ENCODE peak calls at places on chromosomes 4 and X, in six cellular contexts. E, J, O, X, R and Y are unnamed samples.

GRCh38 chr4:75990129-75990528 is 616 bp downstream of the SDAD1 start:
- DNase-seq in E (no peak), R (no peak), O (no peak), J (peak; percentile 55), X (no peak), Y (peak; percentile 17)

GRCh38 chrX:8755116-8755515 is 23.2 kb upstream of the ANOS1 start:
- DNase-seq in O (no peak), X (no peak), E (no peak), J (no peak), R (no peak), Y (no peak)

GRCh38 chr4:166252487-166253402 is 379.7 kb downstream of the TLL1 start:
- DNase-seq in E (peak; percentile 38), X (peak; percentile 44), R (no peak), J (peak; percentile 24), O (peak; percentile 37), Y (peak; percentile 61)

GRCh38 chr4:53306729-53307128 is 59.1 kb downstream of the SCFD2 start:
- DNase-seq in E (no peak), R (no peak), J (peak; percentile 92), X (no peak), O (no peak), Y (no peak)

GRCh38 chr4:105058177-105058812 is 88.4 kb upstream of the TET2 start:
- DNase-seq in O (no peak), J (peak; percentile 49), R (no peak), E (no peak), X (no peak), Y (peak; percentile 55)

GRCh38 chr4:96352051-96352517 is 512.2 kb downstream of the PDHA2 start:
- DNase-seq in E (peak; percentile 36), O (peak; percentile 13), X (peak; percentile 49), R (no peak), J (peak; percentile 5), Y (peak; percentile 63)

GRCh38 chr4:113707013-113707412 is 54.5 kb downstream of the CAMK2D start:
- DNase-seq in R (no peak), O (no peak), E (no peak), J (peak; percentile 69), X (no peak), Y (peak; percentile 29)

GRCh38 chrX:9651737-9652136 is 113.9 kb downstream of the GPR143 start:
- DNase-seq in J (no peak), O (no peak), X (peak; percentile 31), R (no peak), E (no peak), Y (no peak)

GRCh38 chr4:86496094-86497060 is 97.7 kb upstream of the PTPN13 start:
- DNase-seq in R (no peak), X (peak; percentile 45), O (peak; percentile 72), J (peak; percentile 57), E (peak; percentile 49), Y (peak; percentile 69)

GRCh38 chr4:94253036-94253435 is 45.4 kb downstream of the SMARCAD1 start:
- DNase-seq in R (no peak), O (no peak), J (peak; percentile 19), E (no peak), X (no peak), Y (peak; percentile 7)

GRCh38 chrX:150219374-150220185 is 143.5 kb upstream of the MAMLD1 start:
- DNase-seq in X (no peak), J (peak; percentile 85), E (no peak), O (no peak), R (no peak), Y (no peak)

GRCh38 chrX:68177542-68177941 is 255.8 kb downstream of the OPHN1 start:
- DNase-seq in J (peak; percentile 82), R (no peak), E (no peak), O (no peak), X (no peak), Y (peak; percentile 22)

GRCh38 chr4:118557298-118557851 is 127.8 kb upstream of the METTL14 start:
- DNase-seq in X (no peak), E (no peak), O (no peak), R (no peak), J (peak; percentile 68), Y (peak; percentile 34)

GRCh38 chrX:65517923-65518322 is 16.7 kb downstream of the LAS1L start:
- DNase-seq in X (no peak), O (no peak), E (no peak), J (no peak), R (no peak), Y (no peak)

GRCh38 chr4:118729287-118730286 is 44.4 kb downstream of the METTL14 start:
- DNase-seq in X (no peak), O (no peak), R (no peak), J (peak; percentile 72), E (no peak), Y (peak; percentile 65)

GRCh38 chr4:74944354-74944793 is 11.5 kb downstream of the PARM1 start:
- DNase-seq in E (no peak), O (peak; percentile 43), J (no peak), R (no peak), X (no peak), Y (no peak)

GRCh38 chrX:13013353-13014110 is 30.9 kb downstream of the FAM9C start:
- DNase-seq in X (peak; percentile 42), R (no peak), J (peak; percentile 21), E (no peak), O (peak; percentile 61), Y (peak; percentile 72)

GRCh38 chrX:45623266-45623665 is 422.6 kb upstream of the DIPK2B start:
- DNase-seq in E (no peak), R (no peak), O (peak; percentile 24), J (peak; percentile 96), X (no peak), Y (peak; percentile 75)

GRCh38 chrX:140091276-140091886 is 126.1 kb upstream of the CXorf66 start:
- DNase-seq in E (peak; percentile 48), J (no peak), O (peak; percentile 37), R (peak; percentile 51), X (peak; percentile 41), Y (peak; percentile 0)

GRCh38 chr4:141132689-141133145 is 552 bp downstream of the RNF150 start:
- DNase-seq in O (peak; percentile 67), R (no peak), J (no peak), E (peak; percentile 73), X (peak; percentile 42), Y (peak; percentile 20)

GRCh38 chr4:3324093-3324815 is 31.4 kb downstream of the RGS12 start:
- DNase-seq in R (no peak), X (peak; percentile 8), O (no peak), E (peak; percentile 42), J (no peak), Y (no peak)

GRCh38 chrX:18899796-18900380 is 84.0 kb downstream of the PHKA2 start:
- DNase-seq in E (no peak), X (no peak), R (no peak), J (peak; percentile 11), O (peak; percentile 29), Y (peak; percentile 24)

DNA sequence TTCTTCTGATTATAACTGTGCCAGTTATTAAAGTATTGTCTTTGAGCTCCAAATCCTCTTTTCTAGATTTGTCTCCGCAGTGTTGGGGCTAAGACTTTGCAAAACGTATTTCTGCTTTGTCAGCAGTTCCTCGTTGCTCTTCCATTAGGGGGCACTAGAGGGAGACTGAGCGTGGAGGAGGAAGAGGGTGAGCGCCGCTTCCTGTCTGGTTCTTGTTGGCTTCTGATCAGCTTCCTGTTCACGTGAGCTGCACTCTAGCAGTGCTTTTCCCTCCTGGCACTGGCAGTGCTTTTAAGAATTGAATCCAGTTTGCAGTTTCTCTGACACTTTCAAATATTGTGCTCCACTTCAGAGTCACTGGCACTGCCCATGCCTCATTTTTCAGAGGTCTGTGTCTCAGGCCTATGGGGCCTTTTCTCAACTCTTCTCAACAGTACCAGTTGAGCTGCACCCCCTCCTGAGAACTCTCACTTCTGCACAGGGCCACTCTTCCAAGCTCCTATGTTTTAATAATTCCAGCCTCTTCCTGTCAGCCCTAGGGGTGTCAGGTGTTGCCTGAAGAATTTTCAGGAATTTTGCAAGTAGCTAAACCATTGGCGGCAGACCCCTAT is 54.4 kb upstream of the LCORL start:
- DNase-seq in E (no peak), J (peak; percentile 38), R (peak; percentile 53), O (peak; percentile 7), X (peak; percentile 72), Y (peak; percentile 0)
- TF ChIP-seq CTCF in E (no peak), J (peak; percentile 36), R (peak; percentile 35), O (peak; percentile 8), X (no peak), Y (peak; percentile 11)

GRCh38 chrX:153827016-153827415 is 3.3 kb downstream of the PDZD4 start:
- DNase-seq in X (no peak), R (no peak), O (no peak), E (no peak), J (no peak), Y (no peak)

GRCh38 chrX:153828723-153829548 is 1.4 kb downstream of the PDZD4 start:
- DNase-seq in J (no peak), X (no peak), O (no peak), E (peak; percentile 54), R (no peak), Y (no peak)

GRCh38 chrX:153829549-153829798 is 870 bp downstream of the PDZD4 start:
- DNase-seq in J (no peak), E (no peak), O (no peak), X (no peak), R (no peak), Y (no peak)

GRCh38 chrX:153828308-153828707 is 2.0 kb downstream of the PDZD4 start:
- DNase-seq in J (no peak), X (no peak), O (no peak), R (no peak), E (no peak), Y (no peak)

DNA sequence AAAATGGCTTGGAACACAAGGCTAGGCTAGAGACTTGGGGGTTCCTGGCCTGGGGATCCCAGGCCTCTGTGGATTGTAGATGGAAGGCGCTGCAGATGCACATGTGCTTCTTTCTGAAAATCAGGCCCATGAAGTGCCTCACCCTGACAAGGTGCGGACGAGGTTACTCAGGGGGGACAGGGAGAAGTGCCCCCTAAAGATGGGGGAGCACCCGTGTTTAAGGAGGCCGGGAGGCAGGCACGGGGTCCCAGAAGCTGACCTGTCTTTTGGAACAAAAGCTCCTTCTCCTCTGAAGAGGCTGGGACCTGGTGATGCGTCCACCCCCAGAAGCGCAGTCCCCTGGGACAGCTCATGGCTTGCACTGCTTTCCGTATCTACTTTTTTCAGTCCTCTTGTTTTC is 2.4 kb downstream of the PDZD4 start:
- DNase-seq in E (no peak), R (no peak), X (no peak), O (no peak), J (no peak), Y (no peak)
- H3K4me3 ChIP-seq in E (no peak overlapping the region), R (no peak overlapping the region), X (no peak overlapping the region), O (no peak overlapping the region), J (no peak overlapping the region), Y (no peak overlapping the region)

DNA sequence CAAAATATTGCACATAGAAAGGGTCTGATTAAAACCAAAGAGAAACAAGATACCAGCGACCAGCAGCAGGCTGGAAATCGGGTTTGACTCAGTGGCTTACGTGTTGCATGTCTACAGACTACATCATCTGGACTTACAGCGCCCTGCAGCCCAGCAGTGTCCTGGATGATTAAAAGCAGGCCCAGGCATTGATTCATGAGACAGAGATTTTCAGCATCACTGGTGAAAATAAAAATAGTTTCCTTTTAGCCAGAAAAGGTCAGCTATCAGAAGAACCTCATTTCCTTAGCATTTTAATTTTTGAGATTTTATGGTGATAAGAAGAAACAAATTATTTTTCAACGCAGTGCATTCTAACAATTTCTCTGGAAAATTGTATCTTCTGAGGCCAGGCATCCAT is 190.6 kb downstream of the PTTG2 start:
- DNase-seq in R (no peak), O (no peak), J (peak; percentile 95), E (no peak), X (no peak), Y (peak; percentile 55)
- TF ChIP-seq CTCF in R (no peak), O (no peak), J (no peak), E (no peak), X (no peak), Y (no peak)

DNA sequence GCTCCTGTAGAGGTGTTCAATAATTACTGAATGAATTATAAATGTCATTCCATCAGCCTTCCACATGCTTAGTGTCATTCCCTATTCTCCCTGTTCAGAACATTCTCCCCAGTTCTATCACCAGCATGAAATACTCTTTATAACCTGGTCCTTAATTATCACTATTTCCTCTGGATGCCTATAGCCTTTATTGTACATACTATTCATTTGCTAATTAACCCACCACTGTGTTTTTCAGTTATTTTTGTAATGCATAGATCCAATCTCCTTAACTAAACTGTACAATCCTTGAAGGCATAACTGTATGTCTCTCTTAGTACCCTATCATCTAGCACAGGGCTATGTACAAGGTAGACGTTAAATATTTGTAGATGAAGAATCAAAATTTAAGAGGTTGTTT is 1.2 kb downstream of the ABCB7 start:
- DNase-seq in R (no peak), X (no peak), J (no peak), E (no peak), O (no peak), Y (no peak)
- H3K4me3 ChIP-seq in R (peak overlapping the region; percentile 71), X (no peak overlapping the region), J (no peak overlapping the region), E (peak overlapping the region; percentile 44), O (no peak overlapping the region), Y (peak overlapping the region; percentile 81)